ENCODE peak calls at places on chromosomes 3 and 15, in eight cellular contexts. S is cardiac muscle cell; G is effector memory CD4-positive, alpha-beta T cell; B is body of pancreas; X is SJSA1; R is tibial nerve; E is upper lobe of left lung; Q is upper lobe of right lung. I is an unnamed sample.

GRCh38 chr3:16375891-16376290 is 110.9 kb downstream of the OXNAD1 start:
- DNase-seq in S (no peak), G (no peak), B (no peak), X (no peak), R (no peak), E (no peak), Q (no peak), I (no peak)

GRCh38 chr15:96293446-96293845 is 37.1 kb upstream of the NR2F2 start:
- DNase-seq in S (no peak), G (no peak), B (no peak), X (no peak), R (no peak), E (no peak), Q (no peak), I (no peak)

GRCh38 chr15:28876131-28876844 is 9.5 kb upstream of the APBA2 start:
- DNase-seq in S (no peak), G (no peak), B (no peak), X (no peak), R (no peak), E (peak; percentile 12), Q (no peak), I (no peak)

GRCh38 chr3:48811524-48811923 is 36.1 kb downstream of the PRKAR2A start:
- DNase-seq in S (no peak), G (no peak), B (no peak), X (no peak), R (no peak), E (no peak), Q (no peak), I (no peak)

GRCh38 chr3:157064402-157064801 is 95.5 kb downstream of the CCNL1 start:
- DNase-seq in S (no peak), G (no peak), B (no peak), X (no peak), R (no peak), E (peak; percentile 48), Q (no peak), I (no peak)

GRCh38 chr3:57981483-57982087 is 26.6 kb upstream of the FLNB start:
- DNase-seq in S (no peak), G (no peak), B (no peak), X (no peak), R (no peak), E (peak; percentile 22), Q (no peak), I (no peak)

GRCh38 chr3:143146875-143147274 is 27.3 kb downstream of the CHST2 start:
- DNase-seq in S (no peak), G (no peak), B (no peak), X (no peak), R (no peak), E (no peak), Q (no peak), I (no peak)

GRCh38 chr15:84881520-84881830 is 3.0 kb upstream of the SLC28A1 start:
- DNase-seq in S (no peak), G (no peak), B (no peak), X (no peak), R (no peak), E (no peak), Q (no peak), I (no peak)

DNA sequence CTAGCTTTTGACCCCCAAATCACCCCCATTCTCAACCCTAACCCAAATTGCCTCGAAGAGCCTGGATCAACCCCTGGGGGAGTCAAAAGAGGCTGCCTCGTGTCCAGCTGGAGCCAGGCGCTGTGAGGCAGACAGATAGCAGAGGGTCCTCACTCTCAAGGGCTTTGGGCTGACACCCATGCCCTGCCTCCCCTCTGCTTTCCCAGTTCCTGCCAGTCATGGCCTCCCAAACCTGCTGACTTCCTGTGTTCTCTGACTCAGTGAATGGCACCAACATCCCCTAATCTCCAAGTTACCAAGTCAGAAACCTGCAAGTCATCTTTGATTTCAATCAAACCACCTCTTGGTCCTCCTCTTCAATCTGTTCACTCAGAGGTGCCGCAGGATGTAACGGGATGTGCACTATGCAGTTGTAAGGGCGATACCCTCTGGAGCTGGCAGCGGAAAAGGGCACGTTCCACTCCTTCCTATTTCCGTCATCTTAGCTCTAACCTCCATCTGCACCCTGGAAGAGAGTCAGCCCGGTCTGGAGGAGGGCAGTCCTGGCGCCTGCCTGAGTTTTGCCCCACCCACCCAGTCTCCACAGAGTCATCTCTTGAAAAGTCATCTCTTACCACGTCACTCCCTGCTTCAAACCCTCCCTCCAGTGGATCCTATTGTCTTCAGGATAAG is 52.4 kb upstream of the FAM174B start:
- DNase-seq in S (no peak), G (no peak), B (no peak), X (no peak), R (no peak), E (no peak), Q (no peak), I (no peak)
- H3K27ac ChIP-seq in S (no peak overlapping the region), G (no peak overlapping the region), B (no peak overlapping the region), X (no peak overlapping the region), R (no peak overlapping the region), E (no peak overlapping the region), Q (no peak overlapping the region), I (no peak overlapping the region)

GRCh38 chr3:129855454-129856419 is 37.8 kb downstream of the TMCC1 start:
- DNase-seq in S (peak; percentile 57), G (no peak), B (no peak), X (peak; percentile 39), R (no peak), E (no peak), Q (no peak), I (no peak)
- H3K27ac ChIP-seq in S (no peak overlapping the region), G (no peak overlapping the region), B (no peak overlapping the region), X (peak overlapping the region; percentile 57), R (peak overlapping the region; percentile 12), E (peak overlapping the region; percentile 43), Q (peak overlapping the region; percentile 53), I (no peak overlapping the region)

GRCh38 chr3:66480666-66481065 is 20.2 kb downstream of the LRIG1 start:
- DNase-seq in S (peak; percentile 44), G (peak; percentile 36), B (no peak), X (peak; percentile 72), R (no peak), E (no peak), Q (no peak), I (peak; percentile 21)
- H3K27ac ChIP-seq in S (no peak overlapping the region), G (peak overlapping the region; percentile 40), B (peak overlapping the region; percentile 84), X (peak overlapping the region; percentile 37), R (peak overlapping the region; percentile 86), E (peak overlapping the region; percentile 65), Q (peak overlapping the region; percentile 52), I (no peak overlapping the region)

GRCh38 chr15:100684591-100684990 is 82.2 kb downstream of the ASB7 start:
- DNase-seq in S (no peak), G (no peak), B (no peak), X (no peak), R (no peak), E (no peak), Q (peak; percentile 11), I (no peak)

GRCh38 chr15:100688549-100689120 is 86.2 kb downstream of the ASB7 start:
- DNase-seq in S (no peak), G (no peak), B (no peak), X (no peak), R (no peak), E (no peak), Q (peak; percentile 28), I (no peak)

GRCh38 chr15:100686725-100687488 is 84.5 kb downstream of the ASB7 start:
- DNase-seq in S (no peak), G (no peak), B (no peak), X (peak; percentile 57), R (no peak), E (no peak), Q (no peak), I (no peak)

GRCh38 chr15:100687532-100688215 is 85.3 kb downstream of the ASB7 start:
- DNase-seq in S (peak; percentile 91), G (no peak), B (no peak), X (peak; percentile 55), R (no peak), E (no peak), Q (peak; percentile 20), I (no peak)

DNA sequence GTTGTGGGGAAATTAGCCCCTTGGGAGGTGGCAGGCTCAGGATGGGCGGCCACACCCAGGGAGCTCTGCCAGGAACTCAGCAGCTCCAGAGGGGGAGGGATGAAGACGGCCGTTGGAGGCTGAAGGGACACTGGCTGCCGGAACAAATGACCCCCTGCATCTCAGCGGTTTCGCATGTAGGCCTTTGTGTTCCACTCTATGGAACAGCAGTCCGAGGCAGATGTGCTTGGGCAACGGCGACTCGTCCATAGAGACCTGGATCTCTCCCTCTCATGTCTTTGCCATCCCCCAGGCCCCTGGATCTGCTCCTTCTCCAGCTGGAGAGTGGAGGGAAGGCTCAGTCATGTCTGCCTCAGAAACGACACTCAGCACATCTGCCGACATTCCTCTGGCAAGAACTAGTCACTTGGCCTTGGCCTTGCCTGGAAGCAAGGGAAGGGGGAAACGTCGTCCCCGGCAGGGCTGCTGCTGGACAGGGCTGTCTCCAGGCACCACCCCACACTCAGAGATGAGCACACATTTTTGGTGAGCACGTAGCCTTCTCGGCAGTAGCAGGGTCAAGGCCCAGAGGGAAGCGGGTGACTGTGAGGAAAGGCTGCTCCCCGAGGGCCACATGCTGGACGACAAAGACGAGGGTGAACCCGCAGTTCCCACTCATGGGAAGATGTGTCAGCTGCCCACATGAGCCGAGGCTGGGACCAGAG is 83.8 kb downstream of the ASB7 start:
- DNase-seq in S (peak; percentile 40), G (no peak), B (no peak), X (no peak), R (no peak), E (no peak), Q (peak; percentile 57), I (no peak)
- H3K27ac ChIP-seq in S (no peak overlapping the region), G (no peak overlapping the region), B (no peak overlapping the region), X (peak overlapping the region; percentile 93), R (peak overlapping the region; percentile 66), E (no peak overlapping the region), Q (no peak overlapping the region), I (no peak overlapping the region)

GRCh38 chr3:55622116-55622515 is 135.0 kb upstream of the WNT5A start:
- DNase-seq in S (no peak), G (no peak), B (no peak), X (peak; percentile 31), R (no peak), E (no peak), Q (no peak), I (no peak)

GRCh38 chr3:55622733-55623132 is 135.6 kb upstream of the WNT5A start:
- DNase-seq in S (no peak), G (no peak), B (no peak), X (no peak), R (no peak), E (no peak), Q (no peak), I (no peak)

GRCh38 chr3:55626284-55626675 is 139.2 kb upstream of the WNT5A start:
- DNase-seq in S (no peak), G (no peak), B (no peak), X (no peak), R (no peak), E (no peak), Q (no peak), I (no peak)

GRCh38 chr3:55623786-55624185 is 136.7 kb upstream of the WNT5A start:
- DNase-seq in S (no peak), G (no peak), B (no peak), X (no peak), R (no peak), E (no peak), Q (no peak), I (no peak)

DNA sequence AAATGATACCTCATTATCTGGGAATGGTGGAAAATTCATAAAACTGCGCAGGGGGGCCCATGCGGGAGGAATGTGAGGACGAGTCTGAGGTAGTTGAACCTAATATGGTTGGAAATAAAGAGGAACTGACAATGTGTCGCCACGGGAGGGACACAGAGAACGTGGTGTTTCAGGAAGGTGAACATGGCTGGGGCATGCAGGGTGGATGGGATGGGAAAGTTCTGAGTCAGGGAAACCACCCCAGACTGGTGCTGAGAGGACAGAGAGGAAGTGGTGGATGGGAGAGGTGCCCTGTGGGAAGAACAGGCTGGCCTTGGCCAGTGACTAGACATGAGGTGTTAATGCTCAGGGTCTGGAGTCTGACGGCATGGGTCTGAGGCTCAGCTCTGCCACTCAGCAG is 137.1 kb upstream of the WNT5A start:
- DNase-seq in S (no peak), G (no peak), B (no peak), X (peak; percentile 39), R (no peak), E (peak; percentile 61), Q (no peak), I (no peak)
- H3K27ac ChIP-seq in S (no peak overlapping the region), G (no peak overlapping the region), B (no peak overlapping the region), X (no peak overlapping the region), R (no peak overlapping the region), E (no peak overlapping the region), Q (no peak overlapping the region), I (no peak overlapping the region)